ENCODE peak calls at places on chromosomes 12 and 14, in ten cellular contexts. One of them, this sample, is unnamed.

GRCh38 chr12:4117386-4118016 is 156.1 kb upstream of the CCND2 start:
- DNase-seq in neural crest cell: no peak
- DNase-seq in stimulated activated CD4-positive, alpha-beta T cell treated with anti-CD3 and anti-CD28 coated beads, Interleukin-12 subunit alpha, Interleukin-12 subunit beta, amount 100 ng/mL, for 48 hours: no peak
- DNase-seq in lung: peak
- DNase-seq in Kasumi-1: no peak
- DNase-seq in SK-MEL-5: no peak
- DNase-seq in GM03348: no peak
- DNase-seq in AG08396: no peak
- DNase-seq in HT1080: no peak
- DNase-seq in fibroblast of villous mesenchyme: no peak
- DNase-seq in this sample: no peak

GRCh38 chr12:110809149-110809548 is 37.6 kb upstream of the CCDC63 start:
- DNase-seq in neural crest cell: no peak
- DNase-seq in stimulated activated CD4-positive, alpha-beta T cell treated with anti-CD3 and anti-CD28 coated beads, Interleukin-12 subunit alpha, Interleukin-12 subunit beta, amount 100 ng/mL, for 48 hours: no peak
- DNase-seq in lung: no peak
- DNase-seq in Kasumi-1: no peak
- DNase-seq in SK-MEL-5: no peak
- DNase-seq in GM03348: no peak
- DNase-seq in AG08396: no peak
- DNase-seq in HT1080: no peak
- DNase-seq in fibroblast of villous mesenchyme: no peak
- DNase-seq in this sample: no peak

GRCh38 chr14:97956944-97957343 is 1159.8 kb downstream of the VRK1 start:
- DNase-seq in neural crest cell: no peak
- DNase-seq in stimulated activated CD4-positive, alpha-beta T cell treated with anti-CD3 and anti-CD28 coated beads, Interleukin-12 subunit alpha, Interleukin-12 subunit beta, amount 100 ng/mL, for 48 hours: no peak
- DNase-seq in lung: no peak
- DNase-seq in Kasumi-1: no peak
- DNase-seq in SK-MEL-5: no peak
- DNase-seq in GM03348: no peak
- DNase-seq in AG08396: no peak
- DNase-seq in HT1080: no peak
- DNase-seq in fibroblast of villous mesenchyme: no peak
- DNase-seq in this sample: no peak

GRCh38 chr14:100107236-100107635 is 42.0 kb downstream of the EVL start:
- DNase-seq in neural crest cell: no peak
- DNase-seq in stimulated activated CD4-positive, alpha-beta T cell treated with anti-CD3 and anti-CD28 coated beads, Interleukin-12 subunit alpha, Interleukin-12 subunit beta, amount 100 ng/mL, for 48 hours: no peak
- DNase-seq in lung: no peak
- DNase-seq in Kasumi-1: no peak
- DNase-seq in SK-MEL-5: no peak
- DNase-seq in GM03348: no peak
- DNase-seq in AG08396: no peak
- DNase-seq in HT1080: no peak
- DNase-seq in fibroblast of villous mesenchyme: peak
- DNase-seq in this sample: no peak

GRCh38 chr12:52228931-52229330 is 4.1 kb upstream of the KRT7 start:
- DNase-seq in neural crest cell: no peak
- DNase-seq in stimulated activated CD4-positive, alpha-beta T cell treated with anti-CD3 and anti-CD28 coated beads, Interleukin-12 subunit alpha, Interleukin-12 subunit beta, amount 100 ng/mL, for 48 hours: no peak
- DNase-seq in lung: no peak
- DNase-seq in Kasumi-1: no peak
- DNase-seq in SK-MEL-5: no peak
- DNase-seq in GM03348: no peak
- DNase-seq in AG08396: no peak
- DNase-seq in HT1080: no peak
- DNase-seq in fibroblast of villous mesenchyme: no peak
- DNase-seq in this sample: no peak

GRCh38 chr12:5102261-5102789 is 58.6 kb downstream of the KCNA5 start:
- DNase-seq in neural crest cell: no peak
- DNase-seq in stimulated activated CD4-positive, alpha-beta T cell treated with anti-CD3 and anti-CD28 coated beads, Interleukin-12 subunit alpha, Interleukin-12 subunit beta, amount 100 ng/mL, for 48 hours: no peak
- DNase-seq in lung: no peak
- DNase-seq in Kasumi-1: no peak
- DNase-seq in SK-MEL-5: no peak
- DNase-seq in GM03348: peak
- DNase-seq in AG08396: peak
- DNase-seq in HT1080: no peak
- DNase-seq in fibroblast of villous mesenchyme: peak
- DNase-seq in this sample: no peak

GRCh38 chr14:53304726-53305381 is 151.7 kb upstream of the DDHD1 start:
- DNase-seq in neural crest cell: no peak
- DNase-seq in stimulated activated CD4-positive, alpha-beta T cell treated with anti-CD3 and anti-CD28 coated beads, Interleukin-12 subunit alpha, Interleukin-12 subunit beta, amount 100 ng/mL, for 48 hours: no peak
- DNase-seq in lung: no peak
- DNase-seq in Kasumi-1: no peak
- DNase-seq in SK-MEL-5: no peak
- DNase-seq in GM03348: no peak
- DNase-seq in AG08396: peak
- DNase-seq in HT1080: no peak
- DNase-seq in fibroblast of villous mesenchyme: peak
- DNase-seq in this sample: no peak

GRCh38 chr14:102944448-102945330 is 22.2 kb downstream of the AMN start:
- DNase-seq in neural crest cell: no peak
- DNase-seq in stimulated activated CD4-positive, alpha-beta T cell treated with anti-CD3 and anti-CD28 coated beads, Interleukin-12 subunit alpha, Interleukin-12 subunit beta, amount 100 ng/mL, for 48 hours: no peak
- DNase-seq in lung: no peak
- DNase-seq in Kasumi-1: no peak
- DNase-seq in SK-MEL-5: no peak
- DNase-seq in GM03348: no peak
- DNase-seq in AG08396: no peak
- DNase-seq in HT1080: no peak
- DNase-seq in fibroblast of villous mesenchyme: no peak
- DNase-seq in this sample: no peak

GRCh38 chr12:93852067-93852466 is 174.9 kb downstream of the CRADD start:
- DNase-seq in neural crest cell: no peak
- DNase-seq in stimulated activated CD4-positive, alpha-beta T cell treated with anti-CD3 and anti-CD28 coated beads, Interleukin-12 subunit alpha, Interleukin-12 subunit beta, amount 100 ng/mL, for 48 hours: no peak
- DNase-seq in lung: no peak
- DNase-seq in Kasumi-1: no peak
- DNase-seq in SK-MEL-5: no peak
- DNase-seq in GM03348: no peak
- DNase-seq in AG08396: no peak
- DNase-seq in HT1080: no peak
- DNase-seq in fibroblast of villous mesenchyme: no peak
- DNase-seq in this sample: no peak